ENCODE peak calls at places on chromosomes 5 and 9, in ten cellular contexts. One of them, this sample, is unnamed.

GRCh38 chr5:100423330-100423729 is 111.8 kb upstream of the FAM174A start:
- DNase-seq in astrocyte of the cerebellum: no peak
- DNase-seq in fibroblast of lung: no peak
- DNase-seq in nephron progenitor cell: no peak
- DNase-seq in upper lobe of right lung: no peak
- DNase-seq in lower lobe of right lung: no peak
- DNase-seq in DND-41: no peak
- DNase-seq in activated CD8-positive, alpha-beta T cell treated with anti-CD3 and anti-CD28 coated beads for 36 hours: no peak
- DNase-seq in astrocyte: no peak
- DNase-seq in GM12865: no peak
- DNase-seq in this sample: no peak

GRCh38 chr5:134122530-134122929 is 8.0 kb downstream of the TCF7 start:
- DNase-seq in astrocyte of the cerebellum: no peak
- DNase-seq in fibroblast of lung: no peak
- DNase-seq in nephron progenitor cell: no peak
- DNase-seq in upper lobe of right lung: no peak
- DNase-seq in lower lobe of right lung: no peak
- DNase-seq in DND-41: peak
- DNase-seq in activated CD8-positive, alpha-beta T cell treated with anti-CD3 and anti-CD28 coated beads for 36 hours: peak
- DNase-seq in astrocyte: no peak
- DNase-seq in GM12865: peak
- DNase-seq in this sample: no peak

GRCh38 chr5:76371955-76372319 is 31.1 kb upstream of the IQGAP2 start:
- DNase-seq in astrocyte of the cerebellum: no peak
- DNase-seq in fibroblast of lung: no peak
- DNase-seq in nephron progenitor cell: no peak
- DNase-seq in upper lobe of right lung: no peak
- DNase-seq in lower lobe of right lung: no peak
- DNase-seq in DND-41: no peak
- DNase-seq in activated CD8-positive, alpha-beta T cell treated with anti-CD3 and anti-CD28 coated beads for 36 hours: no peak
- DNase-seq in astrocyte: peak
- DNase-seq in GM12865: no peak
- DNase-seq in this sample: no peak

GRCh38 chr9:132756214-132756799 is 86.0 kb downstream of the GTF3C4 start:
- DNase-seq in astrocyte of the cerebellum: no peak
- DNase-seq in fibroblast of lung: no peak
- DNase-seq in nephron progenitor cell: no peak
- DNase-seq in upper lobe of right lung: peak
- DNase-seq in lower lobe of right lung: no peak
- DNase-seq in DND-41: no peak
- DNase-seq in activated CD8-positive, alpha-beta T cell treated with anti-CD3 and anti-CD28 coated beads for 36 hours: no peak
- DNase-seq in astrocyte: no peak
- DNase-seq in GM12865: no peak
- DNase-seq in this sample: no peak

GRCh38 chr5:22736443-22736842 is 116.7 kb downstream of the CDH12 start:
- DNase-seq in astrocyte of the cerebellum: no peak
- DNase-seq in fibroblast of lung: no peak
- DNase-seq in nephron progenitor cell: no peak
- DNase-seq in upper lobe of right lung: no peak
- DNase-seq in lower lobe of right lung: no peak
- DNase-seq in DND-41: no peak
- DNase-seq in activated CD8-positive, alpha-beta T cell treated with anti-CD3 and anti-CD28 coated beads for 36 hours: no peak
- DNase-seq in astrocyte: no peak
- DNase-seq in GM12865: no peak
- DNase-seq in this sample: no peak

GRCh38 chr5:143066556-143067281 is 296.5 kb downstream of the ARHGAP26 start:
- DNase-seq in astrocyte of the cerebellum: no peak
- DNase-seq in fibroblast of lung: peak
- DNase-seq in nephron progenitor cell: no peak
- DNase-seq in upper lobe of right lung: no peak
- DNase-seq in lower lobe of right lung: no peak
- DNase-seq in DND-41: peak
- DNase-seq in activated CD8-positive, alpha-beta T cell treated with anti-CD3 and anti-CD28 coated beads for 36 hours: peak
- DNase-seq in astrocyte: no peak
- DNase-seq in GM12865: peak
- DNase-seq in this sample: peak

GRCh38 chr9:33850677-33851076 is 33.7 kb downstream of the UBE2R2 start:
- DNase-seq in astrocyte of the cerebellum: no peak
- DNase-seq in fibroblast of lung: no peak
- DNase-seq in nephron progenitor cell: no peak
- DNase-seq in upper lobe of right lung: no peak
- DNase-seq in lower lobe of right lung: no peak
- DNase-seq in DND-41: no peak
- DNase-seq in activated CD8-positive, alpha-beta T cell treated with anti-CD3 and anti-CD28 coated beads for 36 hours: no peak
- DNase-seq in astrocyte: no peak
- DNase-seq in GM12865: no peak
- DNase-seq in this sample: no peak

GRCh38 chr5:545641-546375 is 21.6 kb upstream of the SLC9A3 start:
- DNase-seq in astrocyte of the cerebellum: no peak
- DNase-seq in fibroblast of lung: no peak
- DNase-seq in nephron progenitor cell: no peak
- DNase-seq in upper lobe of right lung: peak
- DNase-seq in lower lobe of right lung: peak
- DNase-seq in DND-41: no peak
- DNase-seq in activated CD8-positive, alpha-beta T cell treated with anti-CD3 and anti-CD28 coated beads for 36 hours: no peak
- DNase-seq in astrocyte: no peak
- DNase-seq in GM12865: no peak
- DNase-seq in this sample: no peak

GRCh38 chr5:172005708-172006377 is 595 bp downstream of the FBXW11 start:
- DNase-seq in astrocyte of the cerebellum: no peak
- DNase-seq in fibroblast of lung: no peak
- DNase-seq in nephron progenitor cell: peak
- DNase-seq in upper lobe of right lung: peak
- DNase-seq in lower lobe of right lung: peak
- DNase-seq in DND-41: peak
- DNase-seq in activated CD8-positive, alpha-beta T cell treated with anti-CD3 and anti-CD28 coated beads for 36 hours: peak
- DNase-seq in astrocyte: no peak
- DNase-seq in GM12865: peak
- DNase-seq in this sample: no peak

GRCh38 chr5:41109186-41109585 is 38.0 kb upstream of the MROH2B start:
- DNase-seq in astrocyte of the cerebellum: no peak
- DNase-seq in fibroblast of lung: peak
- DNase-seq in nephron progenitor cell: no peak
- DNase-seq in upper lobe of right lung: no peak
- DNase-seq in lower lobe of right lung: no peak
- DNase-seq in DND-41: no peak
- DNase-seq in activated CD8-positive, alpha-beta T cell treated with anti-CD3 and anti-CD28 coated beads for 36 hours: no peak
- DNase-seq in astrocyte: peak
- DNase-seq in GM12865: no peak
- DNase-seq in this sample: no peak

GRCh38 chr5:11878846-11879245 is 25.4 kb downstream of the CTNND2 start:
- DNase-seq in astrocyte of the cerebellum: no peak
- DNase-seq in fibroblast of lung: no peak
- DNase-seq in nephron progenitor cell: no peak
- DNase-seq in upper lobe of right lung: no peak
- DNase-seq in lower lobe of right lung: no peak
- DNase-seq in DND-41: no peak
- DNase-seq in activated CD8-positive, alpha-beta T cell treated with anti-CD3 and anti-CD28 coated beads for 36 hours: no peak
- DNase-seq in astrocyte: no peak
- DNase-seq in GM12865: no peak
- DNase-seq in this sample: no peak

GRCh38 chr5:54278031-54278830 is 32.1 kb downstream of the ARL15 start:
- DNase-seq in astrocyte of the cerebellum: no peak
- DNase-seq in fibroblast of lung: no peak
- DNase-seq in nephron progenitor cell: no peak
- DNase-seq in upper lobe of right lung: no peak
- DNase-seq in lower lobe of right lung: no peak
- DNase-seq in DND-41: no peak
- DNase-seq in activated CD8-positive, alpha-beta T cell treated with anti-CD3 and anti-CD28 coated beads for 36 hours: no peak
- DNase-seq in astrocyte: no peak
- DNase-seq in GM12865: no peak
- DNase-seq in this sample: no peak

GRCh38 chr9:123063172-123063508 is 29.7 kb downstream of the GPR21 start:
- DNase-seq in astrocyte of the cerebellum: peak
- DNase-seq in fibroblast of lung: peak
- DNase-seq in nephron progenitor cell: no peak
- DNase-seq in upper lobe of right lung: no peak
- DNase-seq in lower lobe of right lung: no peak
- DNase-seq in DND-41: no peak
- DNase-seq in activated CD8-positive, alpha-beta T cell treated with anti-CD3 and anti-CD28 coated beads for 36 hours: no peak
- DNase-seq in astrocyte: peak
- DNase-seq in GM12865: no peak
- DNase-seq in this sample: no peak

GRCh38 chr5:169668732-169669131 is 31.7 kb downstream of the DOCK2 start:
- DNase-seq in astrocyte of the cerebellum: no peak
- DNase-seq in fibroblast of lung: peak
- DNase-seq in nephron progenitor cell: no peak
- DNase-seq in upper lobe of right lung: no peak
- DNase-seq in lower lobe of right lung: no peak
- DNase-seq in DND-41: no peak
- DNase-seq in activated CD8-positive, alpha-beta T cell treated with anti-CD3 and anti-CD28 coated beads for 36 hours: no peak
- DNase-seq in astrocyte: peak
- DNase-seq in GM12865: no peak
- DNase-seq in this sample: no peak
- TF ChIP-seq CTCF in astrocyte of the cerebellum: peak
- TF ChIP-seq CTCF in fibroblast of lung: no peak
- TF ChIP-seq CTCF in nephron progenitor cell: no peak
- TF ChIP-seq CTCF in upper lobe of right lung: no peak
- TF ChIP-seq CTCF in lower lobe of right lung: no peak
- TF ChIP-seq CTCF in DND-41: no peak
- TF ChIP-seq CTCF in activated CD8-positive, alpha-beta T cell treated with anti-CD3 and anti-CD28 coated beads for 36 hours: no peak
- TF ChIP-seq CTCF in astrocyte: no peak
- TF ChIP-seq CTCF in GM12865: no peak
- TF ChIP-seq CTCF in this sample: no peak

DNA sequence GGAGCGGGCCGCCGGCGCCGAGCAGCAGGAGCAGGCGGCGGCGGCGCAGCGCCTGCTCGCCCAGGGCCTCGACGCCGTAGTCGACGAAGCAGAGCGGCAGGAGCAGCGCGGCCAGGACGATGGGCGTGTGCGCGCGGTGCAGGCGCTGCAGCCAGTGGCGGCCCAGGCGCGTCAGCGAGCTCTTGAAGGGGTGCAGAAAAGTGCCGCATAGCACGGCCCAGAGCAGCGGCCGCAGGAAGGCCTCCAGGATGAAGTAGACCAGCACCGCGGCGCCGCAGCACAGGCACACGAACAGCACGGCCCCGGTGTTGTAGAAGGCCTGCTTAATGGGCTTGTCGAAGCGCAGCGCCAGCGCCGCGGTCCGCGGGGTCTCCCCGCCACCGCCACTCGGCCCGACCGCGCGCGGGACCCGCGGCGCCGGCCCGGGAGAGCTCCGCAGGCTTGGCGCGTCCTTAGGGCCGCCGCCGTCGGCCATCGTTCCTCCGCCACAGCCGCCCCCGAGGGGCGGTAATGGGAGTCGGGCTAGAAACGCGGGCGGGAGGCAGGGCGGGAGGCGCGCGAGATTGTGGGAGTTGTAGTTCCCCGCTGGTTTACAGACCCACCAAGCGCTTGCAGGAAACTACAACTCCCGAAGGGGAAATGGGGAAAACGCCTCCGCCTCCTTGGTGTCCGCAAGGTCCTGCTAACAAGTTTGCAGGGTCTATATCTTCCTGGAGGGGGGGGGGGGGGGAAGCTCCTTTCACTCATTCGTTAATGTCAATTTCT is at the start of gene TMEM245:
- DNase-seq in astrocyte of the cerebellum: peak
- DNase-seq in fibroblast of lung: peak
- DNase-seq in nephron progenitor cell: peak
- DNase-seq in upper lobe of right lung: peak
- DNase-seq in lower lobe of right lung: peak
- DNase-seq in DND-41: peak
- DNase-seq in activated CD8-positive, alpha-beta T cell treated with anti-CD3 and anti-CD28 coated beads for 36 hours: peak
- DNase-seq in astrocyte: peak
- DNase-seq in GM12865: peak
- DNase-seq in this sample: peak
- TF ChIP-seq CTCF in astrocyte of the cerebellum: no peak
- TF ChIP-seq CTCF in fibroblast of lung: no peak
- TF ChIP-seq CTCF in nephron progenitor cell: no peak
- TF ChIP-seq CTCF in upper lobe of right lung: peak
- TF ChIP-seq CTCF in lower lobe of right lung: peak
- TF ChIP-seq CTCF in DND-41: no peak
- TF ChIP-seq CTCF in activated CD8-positive, alpha-beta T cell treated with anti-CD3 and anti-CD28 coated beads for 36 hours: no peak
- TF ChIP-seq CTCF in astrocyte: no peak
- TF ChIP-seq CTCF in GM12865: no peak
- TF ChIP-seq CTCF in this sample: no peak

DNA sequence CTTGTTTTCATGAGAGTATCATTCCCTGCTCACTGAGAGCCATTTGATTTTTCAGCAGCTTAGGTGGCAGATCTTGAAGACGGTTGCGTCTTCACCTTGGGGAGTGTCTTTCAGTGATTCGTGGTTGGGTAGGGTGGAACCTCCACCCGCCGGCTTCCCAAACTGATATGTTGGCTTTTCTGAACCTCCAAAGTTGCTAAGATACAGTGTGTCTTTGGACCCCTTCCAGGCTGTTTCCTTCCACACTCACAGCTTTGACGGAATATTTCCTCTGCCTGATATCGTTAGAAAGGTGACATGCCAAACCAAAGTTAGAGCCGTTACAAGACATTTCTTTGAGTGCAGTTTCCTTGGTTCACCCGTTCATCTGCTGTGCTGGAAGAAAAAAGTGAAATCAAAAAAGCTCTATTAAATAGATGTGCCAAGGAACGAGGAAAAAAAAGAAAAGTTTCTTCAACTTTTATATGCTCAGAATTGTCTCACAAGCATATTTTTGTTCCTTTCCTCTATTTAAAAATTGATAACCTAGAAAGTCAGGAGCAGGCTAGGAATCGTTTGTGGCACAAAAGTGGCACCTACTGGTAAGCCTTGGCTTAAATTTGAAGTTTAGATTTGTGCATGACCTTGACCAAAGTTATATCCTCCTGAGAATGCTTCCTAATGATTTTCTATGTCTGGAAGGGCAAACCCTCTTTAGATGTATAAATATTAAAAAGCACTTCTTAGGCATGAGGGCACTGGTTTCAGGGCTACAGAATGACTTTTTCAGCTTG is 270.7 kb upstream of the WWC1 start:
- DNase-seq in astrocyte of the cerebellum: no peak
- DNase-seq in fibroblast of lung: peak
- DNase-seq in nephron progenitor cell: no peak
- DNase-seq in upper lobe of right lung: no peak
- DNase-seq in lower lobe of right lung: no peak
- DNase-seq in DND-41: no peak
- DNase-seq in activated CD8-positive, alpha-beta T cell treated with anti-CD3 and anti-CD28 coated beads for 36 hours: no peak
- DNase-seq in astrocyte: peak
- DNase-seq in GM12865: no peak
- DNase-seq in this sample: no peak
- TF ChIP-seq CTCF in astrocyte of the cerebellum: peak
- TF ChIP-seq CTCF in fibroblast of lung: peak
- TF ChIP-seq CTCF in nephron progenitor cell: no peak
- TF ChIP-seq CTCF in upper lobe of right lung: no peak
- TF ChIP-seq CTCF in lower lobe of right lung: no peak
- TF ChIP-seq CTCF in DND-41: peak
- TF ChIP-seq CTCF in activated CD8-positive, alpha-beta T cell treated with anti-CD3 and anti-CD28 coated beads for 36 hours: no peak
- TF ChIP-seq CTCF in astrocyte: peak
- TF ChIP-seq CTCF in GM12865: no peak
- TF ChIP-seq CTCF in this sample: no peak

DNA sequence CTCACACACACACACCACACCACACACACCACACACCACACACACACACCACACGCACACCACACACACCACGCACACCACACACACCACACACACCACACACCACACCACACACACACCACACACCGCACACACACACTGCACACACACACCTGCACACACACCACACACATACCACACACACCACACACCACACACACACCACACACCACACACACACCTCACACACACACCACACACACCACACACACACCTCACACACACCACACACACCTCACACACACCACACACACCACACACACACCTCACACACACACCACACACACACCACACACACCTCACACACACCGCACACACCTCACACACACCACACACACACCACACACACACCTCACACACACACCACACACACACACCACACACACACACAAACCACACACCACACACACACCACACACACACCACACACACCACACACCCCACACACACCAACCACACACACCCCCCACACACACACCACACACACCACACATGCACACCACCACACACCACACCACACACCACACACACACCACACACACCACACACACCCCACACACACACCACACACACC is 73.7 kb downstream of the ARHGEF37 start:
- DNase-seq in astrocyte of the cerebellum: no peak
- DNase-seq in fibroblast of lung: no peak
- DNase-seq in nephron progenitor cell: no peak
- DNase-seq in upper lobe of right lung: no peak
- DNase-seq in lower lobe of right lung: no peak
- DNase-seq in DND-41: no peak
- DNase-seq in activated CD8-positive, alpha-beta T cell treated with anti-CD3 and anti-CD28 coated beads for 36 hours: no peak
- DNase-seq in astrocyte: no peak
- DNase-seq in GM12865: no peak
- DNase-seq in this sample: no peak
- TF ChIP-seq CTCF in astrocyte of the cerebellum: no peak
- TF ChIP-seq CTCF in fibroblast of lung: no peak
- TF ChIP-seq CTCF in nephron progenitor cell: no peak
- TF ChIP-seq CTCF in upper lobe of right lung: no peak
- TF ChIP-seq CTCF in lower lobe of right lung: no peak
- TF ChIP-seq CTCF in DND-41: no peak
- TF ChIP-seq CTCF in activated CD8-positive, alpha-beta T cell treated with anti-CD3 and anti-CD28 coated beads for 36 hours: no peak
- TF ChIP-seq CTCF in astrocyte: no peak
- TF ChIP-seq CTCF in GM12865: no peak
- TF ChIP-seq CTCF in this sample: no peak